ENCODE peak calls at places on chromosomes 7 and 10, in four cellular contexts. One of them, this sample, is unnamed.

GRCh38 chr7:35253182-35253679 is 669 bp downstream of the TBX20 start:
- DNase-seq in HEK293T: peak; percentile 41
- DNase-seq in K562: no peak
- DNase-seq in GM12878: no peak
- DNase-seq in this sample: no peak

GRCh38 chr7:141754939-141755338 is 9.0 kb upstream of the TAS2R3 start:
- DNase-seq in HEK293T: peak; percentile 62
- DNase-seq in K562: peak; percentile 71
- DNase-seq in GM12878: no peak
- DNase-seq in this sample: peak; percentile 46

GRCh38 chr10:131264110-131264788 is 47.3 kb downstream of the TCERG1L start:
- DNase-seq in HEK293T: no peak
- DNase-seq in K562: no peak
- DNase-seq in GM12878: no peak
- DNase-seq in this sample: no peak

GRCh38 chr10:98610855-98611254 is 164.1 kb upstream of the HPS1 start:
- DNase-seq in HEK293T: no peak
- DNase-seq in K562: no peak
- DNase-seq in GM12878: no peak
- DNase-seq in this sample: no peak

GRCh38 chr7:115297651-115298050 is 375.8 kb downstream of the MDFIC start:
- DNase-seq in HEK293T: peak; percentile 5
- DNase-seq in K562: no peak
- DNase-seq in GM12878: no peak
- DNase-seq in this sample: no peak

GRCh38 chr7:101494602-101495329 is 132.1 kb downstream of the COL26A1 start:
- DNase-seq in HEK293T: peak; percentile 46
- DNase-seq in K562: no peak
- DNase-seq in GM12878: no peak
- DNase-seq in this sample: no peak

GRCh38 chr7:77665161-77665560 is 31.1 kb upstream of the RSBN1L start:
- DNase-seq in HEK293T: no peak
- DNase-seq in K562: no peak
- DNase-seq in GM12878: no peak
- DNase-seq in this sample: no peak

GRCh38 chr10:71719042-71719441 is 536 bp downstream of the C10orf105 start:
- DNase-seq in HEK293T: no peak
- DNase-seq in K562: no peak
- DNase-seq in GM12878: no peak
- DNase-seq in this sample: no peak

GRCh38 chr7:26398436-26399308 is 107.0 kb downstream of the SNX10 start:
- DNase-seq in HEK293T: peak; percentile 79
- DNase-seq in K562: peak; percentile 81
- DNase-seq in GM12878: peak; percentile 91
- DNase-seq in this sample: no peak

GRCh38 chr7:8931906-8932646 is 498.7 kb downstream of the NXPH1 start:
- DNase-seq in HEK293T: no peak
- DNase-seq in K562: peak; percentile 42
- DNase-seq in GM12878: no peak
- DNase-seq in this sample: no peak

GRCh38 chr7:149752646-149753045 is 20.7 kb downstream of the ZNF467 start:
- DNase-seq in HEK293T: no peak
- DNase-seq in K562: no peak
- DNase-seq in GM12878: no peak
- DNase-seq in this sample: no peak

GRCh38 chr7:149751058-149751775 is 22.2 kb downstream of the ZNF467 start:
- DNase-seq in HEK293T: no peak
- DNase-seq in K562: no peak
- DNase-seq in GM12878: no peak
- DNase-seq in this sample: no peak

GRCh38 chr7:149750122-149750845 is 23.1 kb downstream of the ZNF467 start:
- DNase-seq in HEK293T: no peak
- DNase-seq in K562: no peak
- DNase-seq in GM12878: no peak
- DNase-seq in this sample: no peak

GRCh38 chr7:149748223-149748874 is 25.0 kb downstream of the ZNF467 start:
- DNase-seq in HEK293T: no peak
- DNase-seq in K562: no peak
- DNase-seq in GM12878: no peak
- DNase-seq in this sample: peak; percentile 46

GRCh38 chr7:149753370-149754233 is 19.8 kb downstream of the ZNF467 start:
- DNase-seq in HEK293T: peak; percentile 79
- DNase-seq in K562: peak; percentile 80
- DNase-seq in GM12878: no peak
- DNase-seq in this sample: peak; percentile 35
- TF ChIP-seq TARDBP in HEK293T: no peak
- TF ChIP-seq TARDBP in K562: no peak
- TF ChIP-seq TARDBP in GM12878: no peak
- TF ChIP-seq TARDBP in this sample: no peak

DNA sequence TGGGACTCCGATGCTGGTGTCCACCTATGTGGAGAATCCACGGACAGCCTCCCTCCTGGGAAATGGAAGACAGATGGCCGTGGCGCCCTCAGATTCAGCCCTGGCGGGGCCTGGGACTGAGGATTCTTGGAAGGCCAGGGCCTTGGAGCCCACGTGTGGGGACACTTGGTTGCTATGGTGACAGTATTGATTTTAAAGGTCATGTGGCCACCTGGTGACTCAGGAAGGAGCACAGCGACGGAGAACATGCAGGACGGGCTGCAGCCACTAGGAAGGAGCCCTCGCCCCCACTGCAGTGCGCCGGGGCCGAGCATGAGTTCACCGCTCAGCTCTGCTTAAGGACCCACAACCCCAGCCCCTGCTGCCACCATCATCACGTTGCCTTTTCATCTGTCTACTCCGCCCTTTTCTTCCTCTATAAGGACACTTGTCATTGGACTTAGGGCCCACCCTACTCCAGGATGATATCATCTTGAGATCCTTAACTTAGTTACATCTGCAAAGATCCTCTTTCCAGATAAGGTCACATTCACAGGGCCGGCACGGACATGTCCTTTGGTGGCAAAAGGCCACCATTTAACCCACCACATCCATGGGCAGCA is 3.7 kb upstream of the STK32C start:
- DNase-seq in HEK293T: no peak
- DNase-seq in K562: peak; percentile 85
- DNase-seq in GM12878: no peak
- DNase-seq in this sample: peak; percentile 74
- TF ChIP-seq TARDBP in HEK293T: no peak
- TF ChIP-seq TARDBP in K562: no peak
- TF ChIP-seq TARDBP in GM12878: no peak
- TF ChIP-seq TARDBP in this sample: no peak

GRCh38 chr7:140003913-140004382 is 58.8 kb downstream of the PARP12 start:
- DNase-seq in HEK293T: peak; percentile 73
- DNase-seq in K562: peak; percentile 84
- DNase-seq in GM12878: peak; percentile 16
- DNase-seq in this sample: peak; percentile 43
- TF ChIP-seq TARDBP in HEK293T: no peak
- TF ChIP-seq TARDBP in K562: no peak
- TF ChIP-seq TARDBP in GM12878: no peak
- TF ChIP-seq TARDBP in this sample: no peak

DNA sequence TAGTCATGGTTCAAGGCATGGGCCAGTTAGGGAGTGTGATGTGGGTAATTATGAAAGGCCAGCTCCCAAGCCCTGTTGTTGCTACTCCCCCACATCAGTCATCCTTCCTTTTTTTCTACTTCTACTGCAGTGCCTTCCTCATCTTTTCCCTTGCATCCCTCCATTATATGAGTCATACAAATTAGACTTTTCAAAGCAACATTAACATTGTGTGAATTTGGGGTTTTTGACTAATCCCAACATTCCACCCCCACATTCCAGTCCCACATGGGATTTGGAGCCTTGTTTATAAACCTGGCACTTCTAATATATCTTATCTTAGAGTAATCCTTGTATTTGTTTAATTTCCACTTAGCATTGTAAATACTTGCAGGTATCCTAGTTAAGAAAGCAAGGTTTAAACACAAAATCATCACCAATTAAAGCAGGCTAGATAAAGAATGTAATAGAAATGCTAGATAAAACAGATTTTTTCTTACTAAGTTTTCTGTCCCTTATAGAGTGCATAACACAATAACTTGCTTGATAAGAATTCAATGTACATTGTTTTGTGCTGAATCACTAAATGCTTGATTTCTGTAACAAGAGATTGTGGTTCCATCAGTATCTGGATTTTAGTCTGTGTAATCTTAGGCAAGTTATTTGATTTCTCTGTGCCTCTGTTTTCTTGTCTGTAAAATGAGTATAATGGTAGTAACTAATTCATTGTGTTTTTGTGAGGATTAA is 165.8 kb downstream of the CFTR start:
- DNase-seq in HEK293T: no peak
- DNase-seq in K562: no peak
- DNase-seq in GM12878: no peak
- DNase-seq in this sample: no peak
- TF ChIP-seq TARDBP in HEK293T: no peak
- TF ChIP-seq TARDBP in K562: no peak
- TF ChIP-seq TARDBP in GM12878: no peak
- TF ChIP-seq TARDBP in this sample: no peak

GRCh38 chr10:86314616-86315520 is 51.7 kb downstream of the GRID1 start:
- DNase-seq in HEK293T: no peak
- DNase-seq in K562: no peak
- DNase-seq in GM12878: no peak
- DNase-seq in this sample: no peak
- TF ChIP-seq TARDBP in HEK293T: no peak
- TF ChIP-seq TARDBP in K562: no peak
- TF ChIP-seq TARDBP in GM12878: no peak
- TF ChIP-seq TARDBP in this sample: no peak

GRCh38 chr10:61779276-61779675 is 116.5 kb downstream of the CABCOCO1 start:
- DNase-seq in HEK293T: no peak
- DNase-seq in K562: peak; percentile 38
- DNase-seq in GM12878: no peak
- DNase-seq in this sample: no peak

GRCh38 chr10:61778137-61778536 is 115.4 kb downstream of the CABCOCO1 start:
- DNase-seq in HEK293T: no peak
- DNase-seq in K562: peak; percentile 57
- DNase-seq in GM12878: no peak
- DNase-seq in this sample: no peak

GRCh38 chr10:61776615-61777266 is 114.0 kb downstream of the CABCOCO1 start:
- DNase-seq in HEK293T: no peak
- DNase-seq in K562: no peak
- DNase-seq in GM12878: no peak
- DNase-seq in this sample: no peak

GRCh38 chr10:61775111-61775510 is 112.4 kb downstream of the CABCOCO1 start:
- DNase-seq in HEK293T: no peak
- DNase-seq in K562: no peak
- DNase-seq in GM12878: no peak
- DNase-seq in this sample: no peak

DNA sequence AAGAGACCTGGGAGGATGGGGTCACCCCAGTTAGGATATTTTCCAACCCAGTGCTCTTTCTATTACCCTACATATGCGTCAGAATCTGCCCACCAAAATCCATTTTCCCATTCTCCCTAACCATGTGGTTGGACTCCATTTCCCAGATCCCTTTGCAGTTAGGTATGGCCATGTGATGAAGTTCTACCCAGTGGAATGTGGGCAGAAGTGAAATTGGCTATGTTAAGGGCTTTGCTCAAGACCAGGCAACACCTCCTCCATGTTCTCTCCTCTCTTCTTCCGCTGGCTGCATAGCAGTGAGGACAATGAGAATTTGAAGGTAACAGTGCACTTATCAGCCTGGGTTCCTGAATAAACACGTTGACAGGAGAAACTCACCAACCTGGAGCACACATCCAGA is 111.3 kb downstream of the CABCOCO1 start:
- DNase-seq in HEK293T: no peak
- DNase-seq in K562: no peak
- DNase-seq in GM12878: no peak
- DNase-seq in this sample: no peak
- TF ChIP-seq TARDBP in HEK293T: no peak
- TF ChIP-seq TARDBP in K562: no peak
- TF ChIP-seq TARDBP in GM12878: no peak
- TF ChIP-seq TARDBP in this sample: no peak

DNA sequence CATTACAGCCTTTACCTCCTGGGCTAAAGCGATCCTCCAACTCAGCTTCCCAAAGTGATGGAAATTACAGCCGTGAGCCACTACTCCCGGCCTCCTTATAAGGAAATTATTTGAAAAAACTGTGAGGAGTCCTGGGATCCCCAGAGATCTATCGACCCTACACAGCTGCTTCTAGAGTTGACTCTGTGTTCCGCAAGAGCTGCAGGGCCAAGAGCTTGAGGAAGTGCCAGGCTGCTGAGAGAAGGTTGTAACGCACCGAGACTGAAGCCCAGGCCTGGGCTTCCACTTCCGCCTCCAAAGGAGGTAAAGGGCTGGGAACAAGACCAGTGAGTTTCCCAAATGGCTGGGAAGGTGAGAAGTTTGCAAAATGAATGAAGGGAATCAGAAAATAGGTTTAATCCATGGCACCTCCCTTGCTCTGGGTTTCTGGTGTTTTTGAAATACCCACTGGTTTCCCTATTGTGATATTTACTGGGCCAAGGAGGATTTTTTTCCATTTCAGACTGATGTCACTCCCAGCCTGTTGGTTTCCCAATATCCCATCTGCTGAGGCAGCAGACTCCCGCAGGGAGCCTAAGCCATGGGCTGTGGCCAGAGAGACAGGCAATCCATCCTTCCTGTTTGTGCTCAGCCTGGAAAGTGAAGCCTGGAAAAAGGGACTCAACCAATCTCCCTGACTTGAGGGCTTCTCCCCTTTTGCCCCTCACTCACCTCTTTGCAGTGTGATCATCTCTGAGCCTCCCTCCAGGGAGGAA is 22.9 kb downstream of the FAM107B start:
- DNase-seq in HEK293T: no peak
- DNase-seq in K562: no peak
- DNase-seq in GM12878: no peak
- DNase-seq in this sample: no peak
- TF ChIP-seq TARDBP in HEK293T: no peak
- TF ChIP-seq TARDBP in K562: no peak
- TF ChIP-seq TARDBP in GM12878: no peak
- TF ChIP-seq TARDBP in this sample: no peak

GRCh38 chr10:133405272-133405671 is 11.3 kb downstream of the MTG1 start:
- DNase-seq in HEK293T: no peak
- DNase-seq in K562: no peak
- DNase-seq in GM12878: no peak
- DNase-seq in this sample: no peak
- TF ChIP-seq TARDBP in HEK293T: no peak
- TF ChIP-seq TARDBP in K562: no peak
- TF ChIP-seq TARDBP in GM12878: no peak
- TF ChIP-seq TARDBP in this sample: no peak

This sample was measured in HepG2.